ENCODE peak calls at places on chromosomes 16 and 17, in five cellular contexts. One of them, this sample, is unnamed.

GRCh38 chr17:66952031-66952524 is 12.4 kb upstream of the CACNG4 start:
- DNase-seq in K562: no peak
- DNase-seq in HCT116: peak
- DNase-seq in GM12878: no peak
- DNase-seq in HepG2: peak
- DNase-seq in this sample: no peak

GRCh38 chr16:66271074-66272060 is 95.1 kb upstream of the CDH5 start:
- DNase-seq in K562: no peak
- DNase-seq in HCT116: no peak
- DNase-seq in GM12878: no peak
- DNase-seq in HepG2: no peak
- DNase-seq in this sample: no peak

GRCh38 chr16:85025781-85026653 is 1.6 kb upstream of the KIAA0513 start:
- DNase-seq in GM12878: no peak
- DNase-seq in K562: no peak
- DNase-seq in HepG2: no peak
- DNase-seq in HCT116: no peak
- DNase-seq in this sample: no peak

GRCh38 chr17:50993544-50993943 is 127.1 kb downstream of the SPAG9 start:
- DNase-seq in HCT116: no peak
- DNase-seq in K562: no peak
- DNase-seq in GM12878: no peak
- DNase-seq in HepG2: no peak
- DNase-seq in this sample: no peak

GRCh38 chr16:4496305-4496704 is 20.1 kb downstream of the HMOX2 start:
- DNase-seq in HCT116: peak
- DNase-seq in HepG2: no peak
- DNase-seq in K562: no peak
- DNase-seq in GM12878: no peak
- DNase-seq in this sample: no peak

GRCh38 chr16:72013389-72013788 is 4.8 kb downstream of the DHODH start:
- DNase-seq in HCT116: no peak
- DNase-seq in K562: peak
- DNase-seq in GM12878: no peak
- DNase-seq in HepG2: no peak
- DNase-seq in this sample: no peak

GRCh38 chr16:50841081-50841886 is 99.4 kb downstream of the CYLD start:
- DNase-seq in HepG2: no peak
- DNase-seq in GM12878: no peak
- DNase-seq in HCT116: no peak
- DNase-seq in K562: peak
- DNase-seq in this sample: no peak

GRCh38 chr16:25692734-25693508 is 1.2 kb downstream of the HS3ST4 start:
- DNase-seq in GM12878: no peak
- DNase-seq in HepG2: no peak
- DNase-seq in HCT116: no peak
- DNase-seq in K562: no peak
- DNase-seq in this sample: no peak

GRCh38 chr17:34671191-34671590 is 91.8 kb downstream of the TMEM132E start:
- DNase-seq in HCT116: no peak
- DNase-seq in GM12878: no peak
- DNase-seq in K562: no peak
- DNase-seq in HepG2: no peak
- DNase-seq in this sample: no peak

GRCh38 chr16:50273382-50273690 is 7.0 kb downstream of the ADCY7 start:
- DNase-seq in GM12878: no peak
- DNase-seq in HepG2: no peak
- DNase-seq in K562: no peak
- DNase-seq in HCT116: no peak
- DNase-seq in this sample: no peak

GRCh38 chr17:59707971-59708425 is 544 bp downstream of the VMP1 start:
- DNase-seq in HepG2: no peak
- DNase-seq in K562: no peak
- DNase-seq in HCT116: no peak
- DNase-seq in GM12878: no peak
- DNase-seq in this sample: no peak

GRCh38 chr16:31714899-31715504 is 158.6 kb upstream of the ZNF267 start:
- DNase-seq in HepG2: no peak
- DNase-seq in HCT116: no peak
- DNase-seq in K562: no peak
- DNase-seq in GM12878: no peak
- DNase-seq in this sample: no peak

GRCh38 chr17:82804442-82805191 is 35.2 kb downstream of the ZNF750 start:
- DNase-seq in GM12878: no peak
- DNase-seq in HCT116: no peak
- DNase-seq in HepG2: no peak
- DNase-seq in K562: no peak
- DNase-seq in this sample: no peak

GRCh38 chr16:75099738-75100615 is 16.6 kb downstream of the LDHD start:
- DNase-seq in GM12878: no peak
- DNase-seq in HepG2: no peak
- DNase-seq in K562: no peak
- DNase-seq in HCT116: no peak
- DNase-seq in this sample: no peak

GRCh38 chr16:5633845-5634440 is 536.3 kb upstream of the EEF2KMT start:
- DNase-seq in GM12878: no peak
- DNase-seq in HCT116: peak
- DNase-seq in K562: peak
- DNase-seq in HepG2: peak
- DNase-seq in this sample: no peak

GRCh38 chr17:9268546-9268945 is 247.2 kb downstream of the NTN1 start:
- DNase-seq in HCT116: no peak
- DNase-seq in HepG2: no peak
- DNase-seq in GM12878: no peak
- DNase-seq in K562: no peak
- DNase-seq in this sample: no peak

GRCh38 chr16:24550295-24550694 is 10.9 kb downstream of the RBBP6 start:
- DNase-seq in HepG2: no peak
- DNase-seq in HCT116: no peak
- DNase-seq in K562: no peak
- DNase-seq in GM12878: no peak
- DNase-seq in this sample: no peak

GRCh38 chr16:19595043-19595767 is 39.7 kb downstream of the VPS35L start:
- DNase-seq in K562: no peak
- DNase-seq in GM12878: no peak
- DNase-seq in HepG2: no peak
- DNase-seq in HCT116: no peak
- DNase-seq in this sample: no peak

GRCh38 chr16:31134625-31135534 is 647 bp downstream of the PRSS8 start:
- DNase-seq in K562: no peak
- DNase-seq in HepG2: no peak
- DNase-seq in HCT116: no peak
- DNase-seq in GM12878: no peak
- DNase-seq in this sample: peak

GRCh38 chr16:50272111-50272571 is 5.8 kb downstream of the ADCY7 start:
- DNase-seq in GM12878: no peak
- DNase-seq in HepG2: no peak
- DNase-seq in HCT116: no peak
- DNase-seq in K562: no peak
- DNase-seq in this sample: no peak

GRCh38 chr16:535446-536405 is 8.2 kb downstream of the CAPN15 start:
- DNase-seq in K562: peak
- DNase-seq in GM12878: no peak
- DNase-seq in HepG2: no peak
- DNase-seq in HCT116: peak
- DNase-seq in this sample: no peak

DNA sequence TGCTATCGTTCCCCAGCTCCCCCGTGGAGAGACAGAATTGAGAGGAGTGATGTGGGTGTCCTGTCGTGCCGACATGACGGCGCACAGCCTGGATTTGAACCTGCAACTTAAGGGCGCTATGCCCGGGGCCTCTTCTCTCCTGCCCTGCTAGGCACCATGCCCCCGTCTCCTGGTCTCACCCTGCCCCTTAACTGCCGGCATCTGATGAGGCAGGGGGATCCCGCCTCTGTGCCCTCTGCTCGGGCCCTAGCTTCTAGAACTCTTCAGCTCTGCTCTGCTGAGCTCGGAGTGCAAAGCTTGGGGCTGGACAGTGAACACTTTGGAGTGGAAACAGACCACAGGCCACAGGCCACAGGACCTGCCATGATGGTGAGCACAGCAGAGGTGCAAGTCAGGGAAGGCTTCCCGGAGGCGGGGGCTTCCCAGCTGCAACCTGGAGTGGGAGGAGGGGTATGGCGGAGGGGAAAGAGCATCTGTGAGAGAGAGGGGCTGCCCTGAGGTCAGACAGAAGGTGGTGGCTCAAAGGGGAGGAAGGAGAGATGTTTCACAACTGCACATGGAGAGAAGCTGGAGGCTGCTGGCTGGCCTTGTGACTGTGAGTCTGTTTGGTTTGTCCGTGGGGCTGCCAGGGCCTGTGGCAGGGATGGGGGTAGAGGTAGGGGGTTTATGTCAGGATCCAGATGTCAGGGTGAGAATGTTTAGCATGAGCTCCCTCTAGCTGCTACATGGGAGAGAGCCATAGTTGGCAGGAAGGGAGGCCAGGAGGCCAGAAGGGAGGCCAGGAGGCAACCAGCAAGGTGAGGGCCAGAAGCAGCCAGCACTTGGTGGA is 107.8 kb downstream of the CRLF3 start:
- DNase-seq in HCT116: no peak
- DNase-seq in K562: no peak
- DNase-seq in GM12878: no peak
- DNase-seq in HepG2: no peak
- DNase-seq in this sample: no peak
- TF ChIP-seq SP1 in HCT116: no peak
- TF ChIP-seq SP1 in K562: no peak
- TF ChIP-seq SP1 in GM12878: no peak
- TF ChIP-seq SP1 in HepG2: no peak
- TF ChIP-seq SP1 in this sample: no peak

DNA sequence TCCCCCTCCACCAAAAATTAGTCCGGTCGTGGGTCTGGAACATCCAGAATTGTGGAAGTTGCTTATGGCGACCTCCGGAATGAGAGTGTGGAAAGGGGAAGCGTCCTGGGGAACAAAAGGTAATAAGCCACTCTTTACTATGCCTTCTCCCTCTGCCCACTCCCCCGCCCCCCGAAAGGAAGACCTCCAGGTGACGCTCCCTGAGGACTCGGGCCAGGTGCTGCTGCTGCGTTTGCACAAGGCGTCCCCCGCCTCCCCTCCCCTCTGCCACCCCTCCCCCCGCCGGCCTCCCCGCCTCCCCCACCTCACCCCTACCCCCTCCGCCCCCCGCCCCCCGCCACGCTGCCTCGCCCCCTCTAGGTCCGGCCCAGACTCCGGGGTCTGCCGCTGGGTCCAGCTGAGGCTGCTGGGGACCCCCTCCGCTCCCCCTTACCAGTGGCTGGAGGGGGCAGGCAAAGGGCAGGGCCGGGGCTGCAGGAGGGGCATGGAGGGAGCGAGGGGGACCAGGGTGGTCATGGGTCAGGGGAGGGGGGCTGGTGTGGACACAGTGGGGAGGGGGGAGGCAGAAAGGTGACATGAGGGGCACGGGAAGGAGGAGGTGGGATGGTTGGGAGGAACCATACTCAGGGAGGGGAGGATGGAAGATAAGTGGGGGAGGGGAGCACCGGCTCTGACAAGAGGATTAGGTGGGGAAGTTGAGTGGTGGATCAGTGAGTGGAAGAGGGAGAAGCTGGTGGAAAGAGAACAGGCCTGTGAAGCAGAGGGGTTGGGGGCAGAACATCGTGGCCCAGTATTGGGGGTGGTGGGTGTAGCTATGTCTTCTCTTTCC is 23.5 kb downstream of the ALOX12B start:
- DNase-seq in GM12878: no peak
- DNase-seq in HCT116: no peak
- DNase-seq in K562: no peak
- DNase-seq in HepG2: no peak
- DNase-seq in this sample: no peak
- TF ChIP-seq RAD21 in GM12878: no peak
- TF ChIP-seq RAD21 in HCT116: no peak
- TF ChIP-seq RAD21 in K562: no peak
- TF ChIP-seq RAD21 in HepG2: no peak
- TF ChIP-seq RAD21 in this sample: no peak

DNA sequence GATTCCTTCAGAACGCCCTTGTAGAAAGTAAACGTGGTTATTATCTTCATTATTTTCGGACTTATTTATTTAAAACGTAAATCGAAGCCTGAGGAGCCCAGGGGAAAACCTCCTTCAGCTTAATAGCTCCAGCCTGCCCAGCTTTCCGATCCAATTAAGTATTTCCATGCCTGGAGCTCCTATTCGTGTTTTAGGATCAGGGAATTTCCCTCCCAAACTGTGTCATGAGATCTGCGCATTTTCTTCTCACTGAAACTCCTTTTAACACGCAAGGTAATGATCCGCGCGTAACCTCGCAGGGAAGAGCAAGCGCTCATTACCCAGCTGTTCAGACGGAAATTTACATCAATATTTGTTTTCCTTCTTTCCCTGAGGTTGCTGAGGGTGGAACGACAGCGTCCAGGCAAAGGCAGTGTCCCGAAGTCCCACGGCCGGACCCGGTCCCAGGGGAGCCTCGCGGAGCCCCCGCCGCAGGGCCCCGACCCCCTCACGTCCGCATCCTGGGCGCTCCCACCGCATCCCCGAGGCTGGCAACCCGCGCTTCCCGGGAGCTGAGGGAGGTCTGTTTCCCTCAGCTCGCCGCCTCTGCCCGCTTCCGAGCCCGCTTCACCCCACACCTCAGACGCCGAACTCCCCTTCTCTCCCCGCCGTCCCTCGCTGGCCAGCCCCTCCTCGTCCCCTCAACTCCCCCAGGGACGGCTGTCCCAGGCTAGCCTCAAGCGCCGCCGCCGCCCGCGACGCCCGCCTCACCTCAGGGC is 452 bp downstream of the ABCA5 start:
- DNase-seq in K562: no peak
- DNase-seq in HCT116: no peak
- DNase-seq in HepG2: peak
- DNase-seq in GM12878: no peak
- DNase-seq in this sample: no peak
- TF ChIP-seq SP1 in K562: no peak
- TF ChIP-seq SP1 in HCT116: no peak
- TF ChIP-seq SP1 in HepG2: no peak
- TF ChIP-seq SP1 in GM12878: no peak
- TF ChIP-seq SP1 in this sample: no peak

DNA sequence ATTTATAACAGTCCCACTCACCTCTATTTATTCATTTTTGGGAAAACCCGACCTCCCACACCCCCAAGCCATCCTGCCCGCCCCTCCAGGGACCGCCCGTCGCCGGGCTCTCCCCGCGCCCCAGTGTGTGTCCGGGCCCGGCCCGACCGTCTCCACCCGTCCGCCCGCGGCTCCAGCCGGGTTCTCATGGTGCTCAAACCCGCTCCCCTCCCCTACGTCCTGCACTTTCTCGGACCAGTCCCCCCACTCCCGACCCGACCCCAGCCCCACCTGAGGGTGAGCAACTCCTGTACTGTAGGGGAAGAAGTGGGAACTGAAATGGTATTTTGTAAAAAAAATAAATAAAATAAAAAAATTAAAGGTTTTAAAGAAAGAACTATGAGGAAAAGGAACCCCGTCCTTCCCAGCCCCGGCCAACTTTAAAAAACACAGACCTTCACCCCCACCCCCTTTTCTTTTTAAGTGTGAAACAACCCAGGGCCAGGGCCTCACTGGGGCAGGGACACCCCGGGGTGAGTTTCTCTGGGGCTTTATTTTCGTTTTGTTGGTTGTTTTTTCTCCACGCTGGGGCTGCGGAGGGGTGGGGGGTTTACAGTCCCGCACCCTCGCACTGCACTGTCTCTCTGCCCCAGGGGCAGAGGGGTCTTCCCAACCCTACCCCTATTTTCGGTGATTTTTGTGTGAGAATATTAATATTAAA is 638 bp upstream of the TMEM88 start:
- DNase-seq in HCT116: no peak
- DNase-seq in GM12878: no peak
- DNase-seq in HepG2: no peak
- DNase-seq in K562: no peak
- DNase-seq in this sample: no peak
- TF ChIP-seq RAD21 in HCT116: no peak
- TF ChIP-seq RAD21 in GM12878: no peak
- TF ChIP-seq RAD21 in HepG2: no peak
- TF ChIP-seq RAD21 in K562: no peak
- TF ChIP-seq RAD21 in this sample: no peak

This sample was measured in H1.